ENCODE peak calls at places on chromosomes 5 and 9, in six cellular contexts. U is Calu3, E is GM23338, H is fibroblast of pulmonary artery, O is cardiac fibroblast, J is heart left ventricle. Y is an unnamed sample.

GRCh38 chr5:179228341-179229121 is 116.7 kb downstream of the ADAMTS2 start:
- DNase-seq in J (peak), O (no peak), U (no peak), E (no peak), H (no peak), Y (no peak)

GRCh38 chr5:34529581-34530331 is 126.4 kb upstream of the RAI14 start:
- DNase-seq in E (no peak), U (no peak), H (no peak), O (peak), J (no peak), Y (no peak)

GRCh38 chr5:156380846-156381245 is 53.9 kb downstream of the SGCD start:
- DNase-seq in U (no peak), H (peak), E (no peak), J (no peak), O (peak), Y (no peak)

GRCh38 chr5:8843766-8844165 is 702.1 kb downstream of the SEMA5A start:
- DNase-seq in J (peak), H (peak), E (no peak), O (peak), U (no peak), Y (no peak)

GRCh38 chr5:151773979-151774378 is 2.2 kb downstream of the G3BP1 start:
- DNase-seq in E (no peak), U (no peak), J (no peak), O (peak), H (no peak), Y (no peak)

GRCh38 chr5:140145818-140146522 is 20.2 kb downstream of the IGIP start:
- DNase-seq in H (peak), E (peak), J (peak), O (peak), U (peak), Y (peak)

GRCh38 chr5:129043894-129044293 is 50.7 kb upstream of the ISOC1 start:
- DNase-seq in J (no peak), U (no peak), H (no peak), E (no peak), O (no peak), Y (no peak)

GRCh38 chr5:4191703-4192102 is 596.1 kb downstream of the IRX1 start:
- DNase-seq in E (no peak), O (no peak), H (no peak), U (no peak), J (no peak), Y (no peak)

GRCh38 chr9:108259917-108260675 is 595.7 kb downstream of the ACTL7B start:
- DNase-seq in O (no peak), E (no peak), J (no peak), U (no peak), H (no peak), Y (no peak)

GRCh38 chr5:175800656-175801081 is 70.7 kb upstream of the CPLX2 start:
- DNase-seq in O (peak), U (no peak), E (no peak), H (no peak), J (no peak), Y (no peak)

GRCh38 chr5:34998058-34998789 is 49.5 kb downstream of the AGXT2 start:
- DNase-seq in U (no peak), O (peak), J (no peak), E (no peak), H (peak), Y (no peak)

GRCh38 chr9:38026021-38026809 is 42.8 kb downstream of the SHB start:
- DNase-seq in H (peak), O (peak), U (peak), E (peak), J (peak), Y (no peak)

GRCh38 chr9:35114921-35115341 is 731 bp downstream of the ATOSB start:
- DNase-seq in E (peak), J (peak), H (peak), U (peak), O (peak), Y (peak)

GRCh38 chr5:387491-388265 is 55.3 kb upstream of the EXOC3 start:
- DNase-seq in O (no peak), J (no peak), U (no peak), H (no peak), E (no peak), Y (no peak)

GRCh38 chr5:38167562-38167996 is 90.8 kb upstream of the EGFLAM start:
- DNase-seq in J (peak), E (peak), U (no peak), H (no peak), O (no peak), Y (no peak)

GRCh38 chr9:130938184-130938651 is 829 bp downstream of the FIBCD1 start:
- DNase-seq in J (no peak), E (no peak), H (no peak), U (no peak), O (no peak), Y (no peak)

GRCh38 chr5:171467107-171467506 is 47.7 kb downstream of the FGF18 start:
- DNase-seq in J (no peak), U (no peak), O (no peak), H (no peak), E (no peak), Y (no peak)

GRCh38 chr5:103764403-103764802 is 201.8 kb upstream of the NUDT12 start:
- DNase-seq in H (no peak), O (no peak), U (no peak), E (no peak), J (no peak), Y (no peak)

DNA sequence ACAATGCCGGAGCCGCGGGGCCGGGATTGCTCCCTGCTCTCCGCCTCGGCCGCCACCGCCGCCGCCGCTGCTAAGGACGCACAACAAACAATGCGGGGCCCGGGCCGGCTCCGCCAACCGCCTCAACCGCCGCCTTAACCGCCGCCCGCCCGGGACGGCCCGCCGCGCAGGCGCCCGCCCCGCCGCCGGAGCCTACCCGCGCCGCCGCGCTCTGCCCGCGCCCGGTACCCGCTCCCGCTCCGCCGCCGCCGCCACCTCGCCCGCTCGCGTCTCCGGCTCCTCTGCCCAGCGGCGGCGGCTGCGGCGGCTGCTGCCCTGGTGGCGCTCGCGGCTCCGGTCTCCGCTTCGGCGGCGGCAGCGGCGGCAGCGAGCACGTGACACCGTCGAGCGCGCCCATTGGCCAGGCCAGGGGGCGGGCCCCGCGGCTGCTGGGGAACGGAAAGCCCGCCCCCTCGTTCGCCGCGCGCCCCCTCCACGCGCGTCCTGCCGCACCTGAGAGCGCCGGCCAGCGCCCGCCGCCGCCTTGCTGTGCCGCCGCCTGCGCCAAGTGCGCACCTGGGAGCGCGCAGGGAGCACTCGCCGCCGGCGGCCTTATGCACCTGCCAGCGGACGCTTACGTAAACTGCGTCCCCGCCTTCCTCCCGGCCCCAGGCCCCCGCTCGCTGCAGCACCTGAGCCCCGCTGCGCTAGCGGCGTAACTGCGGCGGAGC is at the start of gene STRBP:
- DNase-seq in U (peak), O (peak), J (peak), H (peak), E (peak), Y (peak)
- TF ChIP-seq CTCF in U (no peak), O (no peak), J (no peak), H (no peak), E (no peak), Y (no peak)

DNA sequence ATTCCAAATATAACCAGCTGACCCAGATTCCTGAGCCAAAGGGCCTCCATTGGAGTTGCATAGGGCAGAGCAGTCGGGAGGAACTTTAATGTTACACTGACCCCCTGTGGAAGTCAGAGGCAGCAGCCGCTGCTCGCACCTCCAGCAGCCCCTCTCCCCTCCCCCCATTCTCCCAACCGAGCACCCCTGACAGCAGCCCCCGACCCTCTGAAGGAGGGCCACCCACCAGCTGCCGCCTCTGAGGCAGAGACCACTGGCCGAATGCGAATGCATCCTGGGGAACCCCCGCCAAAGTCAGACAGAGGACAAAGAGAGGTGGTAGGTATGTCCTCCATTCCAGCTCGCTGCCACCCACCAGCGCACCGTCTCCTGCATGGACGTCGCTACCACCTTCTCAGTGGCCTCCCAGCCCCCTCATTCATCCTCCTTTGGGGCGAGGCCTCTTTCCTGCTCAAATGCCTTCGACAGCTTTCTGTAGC is 231.0 kb downstream of the CDK5RAP2 start:
- DNase-seq in U (peak), H (peak), O (peak), J (peak), E (peak), Y (no peak)
- TF ChIP-seq CTCF in U (peak), H (peak), O (peak), J (peak), E (peak), Y (no peak)

GRCh38 chr5:157672976-157673375 is 1.6 kb downstream of the C5orf52 start:
- DNase-seq in O (no peak), U (no peak), J (no peak), E (no peak), H (no peak), Y (no peak)
- TF ChIP-seq CTCF in O (no peak), U (no peak), J (no peak), E (no peak), H (no peak), Y (no peak)

GRCh38 chr5:73422164-73422563 is 26.4 kb downstream of the FOXD1 start:
- DNase-seq in O (no peak), H (no peak), J (no peak), E (peak), U (no peak), Y (no peak)
- TF ChIP-seq CTCF in O (no peak), H (no peak), J (no peak), E (peak), U (peak), Y (no peak)